ENCODE peak calls at places on chromosomes 7 and 10, in four cellular contexts. Z is GM12892, A is GM12878, I is K562. B is an unnamed sample.

GRCh38 chr10:33460461-33461294 is 126.2 kb upstream of the NRP1 start:
- DNase-seq in Z (no peak), A (no peak), I (no peak), B (no peak)

GRCh38 chr10:17785276-17785935 is 23.7 kb upstream of the MRC1 start:
- DNase-seq in Z (no peak), A (no peak), I (no peak), B (no peak)

GRCh38 chr10:3265081-3265480 is 92.5 kb upstream of the PITRM1 start:
- DNase-seq in Z (no peak), A (no peak), I (no peak), B (no peak)

GRCh38 chr10:111811515-111811914 is 372.1 kb downstream of the GPAM start:
- DNase-seq in Z (no peak), A (no peak), I (no peak), B (no peak)

GRCh38 chr10:14695833-14696232 is 78.9 kb downstream of the FAM107B start:
- DNase-seq in Z (no peak), A (no peak), I (no peak), B (no peak)

GRCh38 chr7:131111-132094 is 61.0 kb upstream of the FAM20C start:
- DNase-seq in Z (no peak), A (no peak), I (no peak), B (no peak)

GRCh38 chr10:132752378-132752777 is 33.6 kb downstream of the NKX6-2 start:
- DNase-seq in Z (no peak), A (no peak), I (no peak), B (no peak)

GRCh38 chr10:3417096-3417495 is 244.5 kb upstream of the PITRM1 start:
- DNase-seq in Z (no peak), A (no peak), I (no peak), B (no peak)

GRCh38 chr7:141700848-141701371 is 1.1 kb downstream of the DENND11 start:
- DNase-seq in Z (peak), A (no peak), I (no peak), B (no peak)

GRCh38 chr10:57188846-57189245 is 827.8 kb upstream of the ZWINT start:
- DNase-seq in Z (no peak), A (no peak), I (no peak), B (no peak)

GRCh38 chr7:33710608-33711007 is 194.7 kb upstream of the BMPER start:
- DNase-seq in Z (no peak), A (no peak), I (no peak), B (no peak)

GRCh38 chr7:148161771-148162170 is 428.8 kb upstream of the C7orf33 start:
- DNase-seq in Z (no peak), A (no peak), I (no peak), B (no peak)

GRCh38 chr7:155947051-155947450 is 134.8 kb upstream of the SHH start:
- DNase-seq in Z (no peak), A (no peak), I (no peak), B (no peak)

GRCh38 chr7:121073463-121074099 is 85.1 kb downstream of the CPED1 start:
- DNase-seq in Z (no peak), A (no peak), I (no peak), B (no peak)

GRCh38 chr10:98134431-98135221 is at the start of gene R3HCC1L:
- DNase-seq in Z (peak), A (peak), I (peak), B (peak)

GRCh38 chr7:17907014-17907413 is 33.3 kb downstream of the SNX13 start:
- DNase-seq in Z (no peak), A (no peak), I (no peak), B (no peak)

GRCh38 chr10:22320591-22321155 is at the start of gene BMI1:
- DNase-seq in Z (no peak), A (no peak), I (peak), B (no peak)

GRCh38 chr10:110268442-110268841 is 36.3 kb downstream of the SMNDC1 start:
- DNase-seq in Z (no peak), A (no peak), I (no peak), B (no peak)

GRCh38 chr10:93006435-93007039 is 54.1 kb upstream of the CYP26C1 start:
- DNase-seq in Z (no peak), A (no peak), I (peak), B (no peak)

GRCh38 chr10:129568562-129569344 is 101.7 kb downstream of the MGMT start:
- DNase-seq in Z (no peak), A (no peak), I (no peak), B (no peak)

GRCh38 chr10:26217396-26218105 is 977 bp downstream of the GAD2 start:
- DNase-seq in Z (no peak), A (no peak), I (no peak), B (peak)

GRCh38 chr10:49446031-49446430 is 50.1 kb upstream of the DRGX start:
- DNase-seq in Z (no peak), A (no peak), I (no peak), B (no peak)

GRCh38 chr10:127937069-127937468 is 30.2 kb downstream of the PTPRE start:
- DNase-seq in Z (no peak), A (no peak), I (no peak), B (no peak)

DNA sequence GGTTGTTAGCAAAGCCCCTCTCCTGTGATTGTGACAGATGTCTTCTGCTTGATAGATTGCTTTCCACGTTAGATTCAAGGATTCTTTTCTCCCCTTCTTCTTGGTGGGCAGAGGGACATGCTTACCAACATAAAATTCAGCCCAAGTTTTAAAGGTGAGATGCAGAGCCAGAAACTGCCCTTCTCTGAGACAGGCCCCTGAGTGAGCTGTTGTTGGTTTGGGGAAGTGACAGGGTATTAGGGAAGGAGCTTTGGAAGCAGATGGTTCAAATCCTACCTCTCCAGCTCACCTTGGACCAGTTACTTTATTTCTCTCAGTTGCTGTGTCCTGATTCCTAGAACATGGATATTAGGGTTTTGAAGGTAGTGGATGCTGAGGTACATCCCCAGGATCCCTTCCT is 53.0 kb downstream of the SORCS3 start:
- DNase-seq in Z (no peak), A (no peak), I (no peak), B (no peak)
- TF ChIP-seq TAF1 in Z (no peak), A (no peak), I (no peak), B (no peak)

GRCh38 chr7:150476285-150476684 is 25.9 kb downstream of the GIMAP8 start:
- DNase-seq in Z (no peak), A (no peak), I (no peak), B (no peak)

GRCh38 chr7:150471886-150472285 is 21.5 kb downstream of the GIMAP8 start:
- DNase-seq in Z (no peak), A (no peak), I (no peak), B (no peak)

GRCh38 chr7:150476819-150477631 is 26.6 kb downstream of the GIMAP8 start:
- DNase-seq in Z (no peak), A (no peak), I (peak), B (no peak)

GRCh38 chr7:150479023-150479716 is 28.7 kb downstream of the GIMAP8 start:
- DNase-seq in Z (no peak), A (no peak), I (no peak), B (no peak)

DNA sequence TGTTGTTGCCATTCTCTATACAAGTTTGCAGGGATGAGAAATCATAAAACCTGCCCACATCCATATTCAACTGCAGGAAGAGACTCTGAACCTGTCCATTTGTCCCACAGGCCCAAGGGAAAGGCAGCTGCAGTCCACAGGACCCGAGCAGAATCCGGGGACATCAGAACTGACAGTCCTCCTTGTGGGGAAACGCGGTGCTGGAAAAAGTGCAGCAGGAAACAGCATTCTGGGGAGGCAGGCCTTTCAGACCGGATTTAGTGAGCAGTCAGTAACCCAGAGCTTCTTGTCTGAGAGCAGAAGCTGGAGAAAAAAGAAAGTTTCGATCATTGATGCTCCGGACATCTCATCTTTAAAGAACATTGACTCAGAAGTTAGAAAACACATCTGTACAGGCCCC is 23.5 kb downstream of the GIMAP8 start:
- DNase-seq in Z (no peak), A (no peak), I (no peak), B (no peak)
- TF ChIP-seq POLR2A in Z (no peak), A (no peak), I (no peak), B (no peak)

GRCh38 chr7:129948877-129949291 is 3.9 kb downstream of the UBE2H start:
- DNase-seq in Z (peak), A (peak), I (peak), B (peak)

GRCh38 chr7:129947001-129947400 is 5.8 kb downstream of the UBE2H start:
- DNase-seq in Z (no peak), A (no peak), I (no peak), B (no peak)

GRCh38 chr7:129949292-129950133 is 3.2 kb downstream of the UBE2H start:
- DNase-seq in Z (no peak), A (peak), I (no peak), B (no peak)

GRCh38 chr7:129947701-129948100 is 5.1 kb downstream of the UBE2H start:
- DNase-seq in Z (no peak), A (no peak), I (no peak), B (no peak)

GRCh38 chr7:129948338-129948737 is 4.4 kb downstream of the UBE2H start:
- DNase-seq in Z (no peak), A (no peak), I (no peak), B (no peak)
- TF ChIP-seq TAF1 in Z (no peak), A (no peak), I (no peak), B (no peak)

DNA sequence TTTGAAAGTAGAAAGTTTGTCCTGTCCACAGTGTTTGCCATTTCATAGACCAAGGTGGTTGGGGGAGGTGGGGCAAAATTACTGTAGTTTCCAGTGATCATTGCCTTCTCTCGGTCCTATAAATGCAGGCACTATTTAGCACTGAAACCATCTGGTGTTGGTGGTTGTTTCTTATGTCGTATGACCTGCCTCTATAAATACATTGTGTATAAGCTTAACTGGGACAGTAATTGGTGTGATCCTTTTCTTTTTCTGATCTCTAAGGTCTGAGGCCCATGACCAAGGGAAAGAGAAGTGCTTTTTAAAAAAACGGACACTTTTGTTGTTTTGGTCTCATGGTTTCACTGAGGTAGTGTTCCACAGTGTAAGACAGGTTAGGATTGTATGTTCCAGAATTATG is 63.1 kb downstream of the AUTS2 start:
- DNase-seq in Z (no peak), A (no peak), I (no peak), B (no peak)
- TF ChIP-seq POLR2A in Z (no peak), A (no peak), I (no peak), B (no peak)

GRCh38 chr10:24551161-24551560 is 172.5 kb downstream of the ARHGAP21 start:
- DNase-seq in Z (no peak), A (no peak), I (no peak), B (no peak)

GRCh38 chr10:24550680-24551079 is 173.0 kb downstream of the ARHGAP21 start:
- DNase-seq in Z (no peak), A (no peak), I (no peak), B (no peak)

GRCh38 chr10:24552346-24553016 is 171.2 kb downstream of the ARHGAP21 start:
- DNase-seq in Z (peak), A (no peak), I (peak), B (peak)

GRCh38 chr10:24554036-24554435 is 169.7 kb downstream of the ARHGAP21 start:
- DNase-seq in Z (no peak), A (no peak), I (no peak), B (no peak)

DNA sequence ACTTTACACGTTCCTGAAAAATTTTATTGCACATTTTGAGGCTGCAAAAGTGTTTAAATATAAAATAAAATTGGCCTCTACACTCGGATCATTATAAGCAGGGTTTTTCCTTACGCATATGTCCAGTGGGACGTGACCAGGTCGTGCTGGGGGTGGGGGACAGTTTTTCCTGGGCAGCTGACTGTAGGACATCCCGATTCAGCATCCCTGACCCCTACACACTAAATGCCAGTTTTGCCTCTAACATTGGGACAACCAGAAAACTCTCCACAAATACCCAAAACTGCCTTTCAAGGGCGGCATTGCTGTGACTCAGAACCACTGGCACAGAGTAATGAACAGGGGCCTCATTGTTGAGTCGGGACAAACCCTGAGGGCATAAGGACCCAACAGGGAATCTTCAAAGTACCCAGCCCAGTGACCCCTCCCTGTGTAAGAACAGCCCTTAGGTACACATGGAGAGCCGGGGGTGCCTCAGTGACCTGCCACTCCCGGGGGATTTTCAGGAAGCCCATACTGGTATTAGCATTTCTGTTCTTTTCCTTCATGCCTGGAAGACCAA is 170.6 kb downstream of the ARHGAP21 start:
- DNase-seq in Z (no peak), A (no peak), I (no peak), B (no peak)
- TF ChIP-seq TAF1 in Z (no peak), A (no peak), I (no peak), B (no peak)

DNA sequence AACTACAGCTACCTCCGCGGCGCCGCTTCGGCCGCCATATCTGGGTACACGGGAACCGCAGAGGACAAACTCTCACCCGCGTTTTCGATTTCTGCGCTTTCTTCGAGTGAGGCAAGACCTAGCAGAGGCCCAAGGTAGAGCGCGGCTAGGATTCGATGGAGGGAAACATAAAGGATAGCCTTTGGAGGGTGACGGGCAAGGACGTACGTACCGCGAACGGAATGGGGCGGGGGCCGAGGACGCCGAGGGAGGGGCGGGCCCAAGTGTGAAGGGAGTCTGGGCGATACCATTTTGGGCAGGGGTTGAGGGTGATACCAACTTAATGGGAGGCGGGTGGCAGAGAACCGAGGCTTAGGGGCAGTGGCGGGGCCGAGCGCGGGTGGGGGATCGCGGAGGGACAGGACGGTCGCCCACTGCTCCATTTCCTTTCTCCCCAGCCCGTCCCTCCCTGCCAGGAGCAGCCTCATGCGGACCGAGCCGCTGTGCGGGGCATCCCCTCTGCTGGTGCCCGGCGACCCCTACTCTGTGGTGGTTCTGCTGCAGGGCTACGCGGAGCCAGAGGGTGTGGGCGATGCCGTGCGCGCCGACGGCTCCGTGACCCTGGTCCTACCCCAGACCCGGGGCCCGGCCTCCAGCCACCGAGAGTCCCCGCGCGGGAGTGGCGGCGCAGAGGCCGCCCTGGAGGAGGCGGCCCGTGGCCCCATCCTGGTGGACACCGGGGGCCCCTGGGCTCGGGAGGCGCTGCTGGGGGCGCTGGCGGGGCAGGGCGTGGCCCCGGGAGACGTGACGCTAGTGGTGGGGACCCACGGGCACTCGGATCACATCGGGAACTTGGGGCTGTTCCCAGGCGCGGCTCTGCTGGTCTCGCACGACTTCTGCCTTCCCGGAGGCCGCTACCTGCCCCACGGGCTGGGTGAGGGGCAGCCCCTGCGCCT is at the start of gene MBLAC1:
- DNase-seq in Z (peak), A (peak), I (peak), B (peak)
- TF ChIP-seq POLR2A in Z (peak), A (peak), I (peak), B (peak)

DNA sequence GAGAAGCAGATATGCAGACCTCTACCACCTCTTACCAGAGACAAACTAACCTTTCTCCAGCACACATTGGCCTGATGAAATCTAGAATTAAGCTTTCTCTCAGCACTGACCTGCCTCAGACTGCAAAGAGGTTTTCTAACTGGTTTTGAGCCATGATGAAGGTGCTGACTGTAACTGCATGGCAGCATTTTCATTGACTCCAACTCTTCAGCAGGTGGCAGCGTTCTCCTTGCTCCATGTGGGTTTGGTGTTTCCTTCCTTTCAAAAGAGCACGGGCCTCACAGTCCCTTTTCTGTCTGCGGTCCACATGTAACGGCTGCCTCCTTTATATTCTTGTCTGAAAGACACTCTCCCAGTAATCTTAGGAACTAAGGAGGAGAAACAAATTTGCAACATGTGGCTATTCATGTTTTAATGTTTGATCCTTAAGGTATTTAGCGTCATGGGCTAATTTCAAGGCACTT is 12.6 kb downstream of the KLLN start:
- DNase-seq in Z (no peak), A (no peak), I (peak), B (no peak)
- TF ChIP-seq TAF1 in Z (no peak), A (no peak), I (no peak), B (no peak)

DNA sequence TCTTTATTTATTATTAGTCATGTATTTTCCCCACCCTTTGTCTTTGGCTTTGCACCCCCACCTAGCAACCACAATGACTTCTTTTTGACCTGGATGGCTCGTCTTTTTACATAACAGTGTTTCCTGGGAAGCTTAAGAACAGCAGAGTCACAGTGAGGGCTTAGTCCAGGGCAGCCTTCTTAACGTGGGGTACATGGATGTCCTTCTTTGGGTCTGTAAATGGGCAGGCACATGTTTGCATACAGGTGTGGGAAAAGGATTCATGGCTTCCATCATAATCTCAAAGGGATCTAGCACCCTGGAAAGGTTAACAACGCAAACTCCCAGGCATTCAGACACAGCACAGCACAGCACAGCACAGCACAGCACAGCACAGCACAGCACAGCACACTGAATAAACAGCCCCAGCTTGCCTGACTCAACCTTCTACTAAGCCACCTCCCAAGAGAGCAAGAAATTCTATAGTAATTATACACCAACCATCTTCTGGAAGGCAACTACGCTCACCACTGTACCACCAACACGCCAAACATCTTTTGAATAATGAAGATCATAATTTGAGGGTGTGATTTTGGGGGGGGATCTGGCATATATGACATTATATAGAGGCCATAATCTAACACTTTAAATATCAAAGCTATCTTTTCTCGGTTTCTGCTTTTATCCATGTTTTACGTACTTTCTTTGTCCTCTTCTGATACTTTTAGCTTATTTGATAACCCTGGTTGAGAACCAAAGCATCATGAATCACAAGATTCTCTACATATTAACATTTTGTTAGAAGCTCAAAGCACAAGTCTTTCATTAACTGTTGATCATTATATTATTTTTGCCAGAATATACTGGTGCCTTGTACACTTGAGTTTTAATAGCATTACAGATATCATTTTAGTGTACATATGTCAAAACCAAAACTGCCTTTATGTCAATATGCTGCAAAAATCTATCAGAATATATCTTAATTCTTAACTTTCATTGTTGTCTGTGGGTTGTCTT is 177.2 kb upstream of the KLF14 start:
- DNase-seq in Z (no peak), A (no peak), I (peak), B (no peak)
- TF ChIP-seq POLR2A in Z (no peak), A (no peak), I (no peak), B (no peak)

B was measured in GM12891.